ENCODE peak calls at places on chromosomes 16 and 17, in six cellular contexts. C is ovary, H is osteoblast, D is ascending aorta, T is gastrocnemius medialis, L is sigmoid colon. X is an unnamed sample. For H3K36me3, the result is how much of the 10 kb centered on the place peaks cover.

GRCh38 chr17:59121901-59122480 is 15.3 kb upstream of the TRIM37 start:
- DNase-seq in T (no peak), C (no peak), L (no peak), H (no peak), D (no peak), X (no peak)

GRCh38 chr16:49453001-49453400 is 79.4 kb downstream of the C16orf78 start:
- DNase-seq in L (no peak), C (no peak), T (no peak), D (no peak), H (no peak), X (no peak)

GRCh38 chr16:57367111-57367752 is 5.1 kb upstream of the CX3CL1 start:
- DNase-seq in C (no peak), D (no peak), H (peak), T (no peak), L (no peak), X (no peak)

GRCh38 chr17:18119938-18120337 is 11.4 kb downstream of the MYO15A start:
- DNase-seq in H (no peak), T (no peak), D (no peak), C (no peak), L (no peak), X (no peak)

GRCh38 chr17:1182831-1183578 is 3.2 kb upstream of the ABR start:
- DNase-seq in D (no peak), T (no peak), H (peak), L (no peak), C (no peak), X (no peak)

GRCh38 chr17:35555695-35556094 is 4.9 kb downstream of the SLFN14 start:
- DNase-seq in D (no peak), T (no peak), L (no peak), H (no peak), C (no peak), X (no peak)

GRCh38 chr17:48551206-48551597 is 6.3 kb upstream of the HOXB2 start:
- DNase-seq in C (no peak), H (no peak), L (no peak), D (no peak), T (no peak), X (no peak)

GRCh38 chr16:81429045-81429521 is 15.5 kb upstream of the CMIP start:
- DNase-seq in C (no peak), H (peak), T (no peak), D (no peak), L (no peak), X (no peak)

GRCh38 chr16:84730406-84731106 is 30.8 kb downstream of the USP10 start:
- DNase-seq in L (peak), C (peak), T (peak), D (peak), H (peak), X (no peak)

GRCh38 chr16:85391769-85392583 is 221.1 kb upstream of the GSE1 start:
- DNase-seq in L (peak), H (peak), D (peak), C (no peak), T (no peak), X (no peak)

GRCh38 chr16:57044931-57045693 is 47.3 kb upstream of the CPNE2 start:
- DNase-seq in C (no peak), L (no peak), D (no peak), T (no peak), H (no peak), X (no peak)

GRCh38 chr17:79136596-79136995 is 62.0 kb downstream of the ENGASE start:
- DNase-seq in H (no peak), D (no peak), T (no peak), C (no peak), L (no peak), X (no peak)

GRCh38 chr16:87680272-87680644 is 78.0 kb downstream of the JPH3 start:
- DNase-seq in T (no peak), L (no peak), D (no peak), H (no peak), C (no peak), X (no peak)

GRCh38 chr16:1740234-1740633 is 31.1 kb downstream of the NME3 start:
- DNase-seq in H (peak), L (no peak), C (no peak), T (no peak), D (no peak), X (no peak)

GRCh38 chr17:63834431-63835166 is 7.1 kb upstream of the FTSJ3 start:
- DNase-seq in H (peak), D (no peak), C (no peak), T (no peak), L (peak), X (peak)

GRCh38 chr17:2398655-2399571 is 1.9 kb downstream of the MNT start:
- DNase-seq in T (no peak), H (peak), C (peak), L (peak), D (no peak), X (peak)

GRCh38 chr17:20063665-20064648 is 54.8 kb downstream of the SPECC1 start:
- DNase-seq in H (peak), D (peak), C (peak), T (peak), L (peak), X (no peak)

GRCh38 chr16:17389392-17389791 is 81.4 kb downstream of the XYLT1 start:
- DNase-seq in L (no peak), H (no peak), C (no peak), D (no peak), T (no peak), X (no peak)

GRCh38 chr16:3715430-3715829 is 1.9 kb downstream of the TRAP1 start:
- DNase-seq in L (no peak), D (no peak), C (no peak), T (no peak), H (no peak), X (no peak)

GRCh38 chr17:67865438-67865837 is 40.1 kb downstream of the BPTF start:
- DNase-seq in D (no peak), C (no peak), H (no peak), L (no peak), T (no peak), X (no peak)

GRCh38 chr16:50050802-50051201 is 15.0 kb upstream of the HEATR3 start:
- DNase-seq in C (no peak), L (no peak), D (no peak), H (peak), T (no peak), X (no peak)

DNA sequence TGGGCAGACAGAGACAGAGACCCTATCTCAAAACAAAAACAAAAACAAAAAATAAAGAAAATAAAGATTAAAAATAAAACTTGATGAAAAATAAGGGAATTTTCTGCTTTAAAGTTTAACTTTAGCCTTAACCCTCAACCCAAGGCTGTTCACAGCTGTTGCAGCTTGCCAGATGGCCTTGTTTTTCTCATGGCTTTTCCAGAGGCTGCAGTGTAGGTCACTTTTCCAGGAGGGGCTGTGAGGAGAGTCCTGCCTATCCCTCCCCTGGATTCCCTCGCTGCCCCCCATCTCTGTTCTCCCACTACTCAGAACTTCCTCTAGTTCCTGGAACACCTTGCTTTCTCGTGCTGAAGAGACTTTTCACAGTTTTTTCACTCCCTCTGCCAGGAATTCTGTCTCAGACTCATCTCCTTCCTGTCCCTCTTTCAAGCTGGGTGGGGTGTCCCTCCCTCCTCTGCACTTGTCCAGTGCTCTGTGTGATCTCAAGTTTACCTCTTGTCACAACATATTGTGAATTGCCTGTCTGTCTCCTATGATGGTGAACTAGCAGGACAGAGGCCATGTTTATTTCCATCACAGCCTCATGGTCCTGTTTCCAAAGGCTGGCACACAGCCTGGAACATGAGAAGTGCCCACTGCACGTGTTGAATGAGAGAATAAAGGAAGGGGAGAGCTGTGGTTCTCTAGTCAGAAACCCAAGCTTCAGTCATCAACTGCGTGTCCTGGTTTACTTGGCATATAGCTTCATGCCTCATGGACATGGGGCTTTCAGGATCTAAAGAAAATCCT is 69.9 kb upstream of the MSI2 start:
- DNase-seq in H (no peak), C (peak), T (no peak), L (no peak), D (no peak), X (no peak)
- H3K27ac ChIP-seq in H (no peak), C (no peak), T (no peak), L (no peak), D (no peak), X (no peak)

DNA sequence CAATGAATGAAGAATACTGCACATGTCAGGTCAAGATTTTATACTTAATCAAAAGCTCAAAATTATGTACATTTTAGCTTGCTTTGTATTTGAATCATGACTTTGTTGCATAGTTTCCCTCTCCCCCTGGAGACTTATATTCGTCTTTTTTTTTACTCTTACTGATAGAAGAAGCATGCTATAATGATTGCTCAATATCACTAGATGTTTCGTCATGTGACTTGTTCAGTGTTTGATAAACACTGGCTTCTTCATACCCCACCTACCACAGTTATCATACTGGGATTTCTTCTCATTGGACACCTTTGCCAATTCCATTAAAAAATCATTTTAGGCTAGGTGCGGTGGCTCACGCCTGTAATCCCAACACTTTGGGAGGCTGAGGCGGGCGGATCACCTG is 148.7 kb downstream of the FTO start:
- DNase-seq in H (no peak), D (no peak), T (no peak), L (no peak), C (no peak), X (no peak)
- H3K36me3 ChIP-seq in H (under half), D (under half), T (under half), L (under half), C (under half), X (under half)

DNA sequence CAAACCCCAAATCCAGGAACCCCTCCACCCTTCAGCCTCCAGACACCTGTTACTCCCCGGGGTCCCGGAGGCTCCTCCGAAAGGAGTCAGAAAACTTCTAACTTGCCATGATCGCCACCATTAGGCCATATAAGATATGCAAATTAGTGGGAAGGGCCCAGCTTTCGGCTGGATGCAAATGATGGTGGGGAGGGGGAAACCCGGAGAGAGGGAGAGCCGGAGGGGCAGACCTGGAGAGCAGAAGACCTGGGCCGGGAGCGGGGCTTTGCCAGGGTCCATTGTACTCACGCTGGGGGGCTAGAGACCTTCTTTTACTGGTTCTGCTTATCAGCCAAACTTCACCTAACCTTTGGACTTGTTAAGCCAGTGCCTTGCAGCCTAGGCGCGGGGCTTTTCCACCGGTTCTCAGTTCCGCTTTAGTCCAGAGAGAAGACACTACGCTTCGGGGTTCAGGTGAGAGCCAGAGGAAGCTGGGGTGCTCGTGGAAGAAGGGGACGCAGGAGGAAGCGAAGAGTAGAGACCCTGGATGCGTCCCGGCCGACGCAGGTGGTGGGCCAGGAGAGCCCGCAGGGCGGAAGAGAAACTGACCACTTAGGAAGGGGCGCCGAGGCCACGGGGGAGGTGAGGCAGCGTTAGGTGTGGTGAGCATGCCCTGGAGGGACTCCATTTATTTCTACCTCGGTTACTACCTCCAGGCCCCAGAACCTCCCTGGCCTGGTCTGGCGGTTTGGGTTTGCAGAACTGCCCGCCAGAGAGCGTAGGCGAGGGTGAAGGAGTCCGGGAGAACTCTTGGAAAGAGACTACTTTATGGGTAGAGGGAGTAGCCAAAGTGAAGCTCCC is at the start of gene HNF1B:
- DNase-seq in H (no peak), D (no peak), L (no peak), T (no peak), C (no peak), X (no peak)
- H3K4me3 ChIP-seq in H (no peak), D (peak), L (peak), T (peak), C (peak), X (no peak)

GRCh38 chr16:31331807-31332301 is 23.1 kb upstream of the ITGAX start:
- DNase-seq in C (no peak), T (no peak), D (no peak), H (no peak), L (peak), X (no peak)
- H3K27ac ChIP-seq in C (no peak), T (no peak), D (no peak), H (no peak), L (no peak), X (no peak)

DNA sequence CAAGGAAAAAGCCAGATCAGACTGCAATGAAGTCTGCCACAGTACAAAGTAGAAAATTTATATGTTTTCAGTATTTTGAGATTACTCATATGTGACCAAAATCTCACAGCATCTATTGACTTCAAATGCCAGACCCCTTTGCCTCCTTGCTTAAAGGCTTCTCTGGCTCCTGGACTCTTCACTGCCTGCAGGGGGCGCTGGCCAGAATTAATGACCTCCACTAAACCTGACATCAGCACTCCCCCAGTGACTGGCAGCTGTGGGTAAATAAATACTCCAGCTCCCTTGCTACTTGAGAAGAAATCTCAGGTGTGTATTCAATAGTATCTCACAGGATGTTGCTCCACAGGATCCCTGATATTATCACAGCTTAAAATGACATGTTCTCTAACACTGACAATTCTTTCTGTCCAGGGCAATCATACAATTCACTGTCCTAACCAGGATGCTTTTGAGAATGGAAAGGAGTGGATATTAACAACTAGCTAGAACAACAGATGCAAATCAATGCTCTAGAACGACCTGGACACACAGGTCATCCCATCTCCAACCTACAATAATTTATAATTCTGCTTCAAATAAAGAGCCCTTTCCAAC is 4.0 kb downstream of the BECN1 start:
- DNase-seq in L (no peak), H (peak), D (no peak), T (no peak), C (no peak), X (peak)
- H3K36me3 ChIP-seq in L (under half), H (half or more), D (half or more), T (half or more), C (under half), X (half or more)

X was measured in CD4-positive, alpha-beta memory T cell.